ENCODE peak calls at places on chromosomes 16 and 17, in nine cellular contexts. W, T, D, U, H, X, L, F and P are unnamed samples.

GRCh38 chr16:58614212-58614611 is 15.4 kb downstream of the CNOT1 start:
- DNase-seq in X (no peak), F (no peak), T (no peak), W (no peak), L (no peak), U (no peak), H (no peak), D (no peak), P (no peak)

GRCh38 chr16:89193021-89193575 is 7.2 kb downstream of the SLC22A31 start:
- DNase-seq in W (peak), T (no peak), U (peak), X (no peak), D (no peak), H (no peak), F (no peak), L (no peak), P (peak)

GRCh38 chr16:30356401-30357084 is 1.4 kb upstream of the CD2BP2 start:
- DNase-seq in H (no peak), T (no peak), W (no peak), F (no peak), U (no peak), D (no peak), X (peak), L (no peak), P (no peak)

GRCh38 chr17:27349540-27350021 is 55.7 kb downstream of the WSB1 start:
- DNase-seq in L (no peak), U (no peak), D (no peak), F (no peak), T (no peak), X (no peak), W (no peak), H (no peak), P (no peak)

GRCh38 chr16:85248269-85248668 is 136.0 kb upstream of the CIBAR2 start:
- DNase-seq in L (no peak), X (no peak), D (no peak), H (no peak), U (no peak), T (no peak), F (no peak), W (no peak), P (no peak)

GRCh38 chr16:10261077-10261476 is 78.8 kb upstream of the GRIN2A start:
- DNase-seq in H (no peak), D (no peak), T (no peak), U (no peak), L (no peak), X (no peak), F (no peak), W (no peak), P (no peak)

GRCh38 chr16:1749152-1750117 is 21.9 kb downstream of the NME3 start:
- DNase-seq in F (no peak), U (no peak), T (no peak), D (no peak), W (no peak), L (no peak), X (no peak), H (no peak), P (no peak)

GRCh38 chr17:80025140-80025539 is 10.5 kb downstream of the TBC1D16 start:
- DNase-seq in F (no peak), U (no peak), H (no peak), X (peak), L (no peak), T (no peak), W (no peak), D (no peak), P (no peak)

GRCh38 chr16:14181371-14182050 is 110.4 kb downstream of the MRTFB start:
- DNase-seq in L (no peak), D (no peak), T (peak), F (no peak), X (no peak), U (no peak), H (no peak), W (no peak), P (no peak)

GRCh38 chr16:81326971-81327370 is 12.2 kb downstream of the GAN start:
- DNase-seq in U (no peak), X (no peak), F (no peak), L (no peak), D (no peak), T (no peak), W (no peak), H (no peak), P (no peak)

GRCh38 chr16:67803894-67804293 is 2.5 kb downstream of the RANBP10 start:
- DNase-seq in H (no peak), U (no peak), W (no peak), L (no peak), X (no peak), D (no peak), T (no peak), F (no peak), P (no peak)

GRCh38 chr16:1543085-1543896 is 9.8 kb downstream of the TMEM204 start:
- DNase-seq in T (peak), F (peak), W (no peak), H (no peak), X (no peak), D (no peak), L (no peak), U (peak), P (no peak)